ENCODE peak calls at places on chromosome 5, in four cellular contexts. J is HCT116, L is AG04449, S is ovary. T is an unnamed sample.

GRCh38 chr5:137245438-137245837 is 253.7 kb downstream of the SPOCK1 start:
- DNase-seq in J (no peak), L (no peak), S (no peak), T (no peak)

GRCh38 chr5:108747111-108748009 is at the start of gene FER:
- DNase-seq in J (peak; percentile 75), L (no peak), S (no peak), T (peak; percentile 26)

GRCh38 chr5:62042007-62042406 is 264.0 kb upstream of the KIF2A start:
- DNase-seq in J (no peak), L (no peak), S (no peak), T (no peak)

GRCh38 chr5:1187234-1187949 is 14.0 kb upstream of the SLC6A19 start:
- DNase-seq in J (no peak), L (no peak), S (no peak), T (no peak)

GRCh38 chr5:125042243-125042887 is 295.9 kb upstream of the ZNF608 start:
- DNase-seq in J (no peak), L (no peak), S (no peak), T (no peak)

GRCh38 chr5:89309268-89309667 is 426.3 kb upstream of the MEF2C start:
- DNase-seq in J (no peak), L (no peak), S (no peak), T (no peak)

GRCh38 chr5:42005561-42006153 is 80.6 kb downstream of the FBXO4 start:
- DNase-seq in J (peak; percentile 13), L (no peak), S (no peak), T (no peak)

GRCh38 chr5:82586176-82586575 is 308.0 kb upstream of the RPS23 start:
- DNase-seq in J (no peak), L (no peak), S (no peak), T (no peak)

GRCh38 chr5:98781520-98781919 is 8.1 kb downstream of the RGMB start:
- DNase-seq in J (no peak), L (no peak), S (no peak), T (no peak)

GRCh38 chr5:179118756-179119414 is 58.7 kb downstream of the ZNF354C start:
- DNase-seq in J (no peak), L (no peak), S (no peak), T (no peak)

GRCh38 chr5:83035373-83036170 is 41.6 kb downstream of the TMEM167A start:
- DNase-seq in J (no peak), L (no peak), S (no peak), T (peak; percentile 64)

GRCh38 chr5:62931551-62931950 is 352.9 kb downstream of the LRRC70 start:
- DNase-seq in J (no peak), L (no peak), S (no peak), T (no peak)

GRCh38 chr5:149777382-149777781 is 47.3 kb downstream of the PPARGC1B start:
- DNase-seq in J (no peak), L (no peak), S (no peak), T (no peak)

GRCh38 chr5:149773245-149774095 is 43.4 kb downstream of the PPARGC1B start:
- DNase-seq in J (no peak), L (no peak), S (no peak), T (no peak)

GRCh38 chr5:149776376-149777305 is 46.5 kb downstream of the PPARGC1B start:
- DNase-seq in J (no peak), L (no peak), S (no peak), T (no peak)

GRCh38 chr5:149779071-149779470 is 49.0 kb downstream of the PPARGC1B start:
- DNase-seq in J (no peak), L (no peak), S (no peak), T (no peak)

DNA sequence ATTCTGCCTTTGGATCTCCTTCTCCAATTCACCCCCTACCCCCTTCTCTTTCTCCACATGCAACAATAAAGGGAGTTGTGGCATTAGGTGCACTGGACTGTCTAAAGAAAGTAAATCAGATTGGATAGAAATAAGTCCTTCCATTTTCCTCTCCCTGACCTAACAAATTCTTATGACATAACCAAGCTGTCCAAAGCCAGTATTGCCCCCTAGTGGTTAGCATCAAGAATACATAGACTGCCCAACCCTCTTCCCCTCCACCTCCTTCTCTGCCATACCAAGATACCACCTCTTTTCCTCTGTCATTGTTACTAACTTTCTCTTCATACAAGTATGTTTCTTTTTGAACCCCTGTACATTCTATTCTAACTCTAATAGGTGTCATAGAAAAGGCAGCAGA is 45.7 kb downstream of the PPARGC1B start:
- DNase-seq in J (peak; percentile 54), L (no peak), S (no peak), T (no peak)
- TF ChIP-seq CTCF in J (peak; percentile 74), L (peak; percentile 4), S (no peak), T (no peak)

DNA sequence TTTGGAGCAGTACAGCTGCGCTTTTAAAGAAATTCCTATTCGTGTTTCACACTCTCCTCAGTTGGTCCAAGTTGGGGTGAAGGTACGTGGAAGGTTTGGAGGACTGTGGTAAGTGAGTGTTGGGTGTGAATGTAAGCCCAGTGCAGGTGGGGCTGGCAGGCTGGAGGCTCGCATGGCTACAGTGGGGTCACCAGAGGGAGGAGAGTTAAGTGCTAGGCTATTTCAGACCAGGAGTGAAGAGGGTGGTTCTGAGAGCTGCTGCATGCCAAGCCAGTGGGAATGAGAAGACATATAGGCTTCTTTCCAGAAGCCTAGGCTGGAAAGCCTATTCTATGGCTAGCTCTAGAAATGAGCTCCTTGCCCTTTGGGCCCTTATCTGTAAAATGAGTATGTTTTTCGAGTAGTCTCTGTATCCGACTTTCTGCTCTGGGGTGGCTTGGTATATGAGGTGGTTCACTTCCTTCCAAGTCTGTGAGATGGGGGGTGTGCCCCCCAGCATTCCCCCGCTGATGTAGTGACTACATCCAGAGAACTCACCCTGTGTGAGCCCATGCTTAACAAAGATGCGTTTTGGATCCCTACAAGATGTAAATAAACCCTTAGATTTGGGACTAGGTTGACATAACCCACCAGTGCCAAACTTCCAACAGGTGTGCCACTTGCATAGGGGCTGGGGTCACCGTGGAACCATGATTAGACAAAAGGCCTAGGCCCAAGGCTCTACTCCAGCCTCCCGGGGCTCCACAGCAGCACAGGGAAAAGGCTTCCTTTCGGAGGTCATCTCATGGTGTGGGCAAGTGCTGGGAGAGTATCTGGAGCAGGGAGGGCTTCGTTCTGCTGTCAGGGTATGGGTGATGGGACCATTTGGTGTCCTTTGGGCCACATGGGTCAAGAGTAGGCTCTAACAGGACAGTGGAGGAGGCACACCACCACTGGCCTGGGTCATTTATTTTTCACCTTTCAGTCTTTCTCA is 2.6 kb downstream of the TCF7 start:
- DNase-seq in J (no peak), L (no peak), S (no peak), T (no peak)
- TF ChIP-seq CTCF in J (no peak), L (no peak), S (no peak), T (no peak)

GRCh38 chr5:27129926-27130325 is 91.5 kb upstream of the CDH9 start:
- DNase-seq in J (no peak), L (no peak), S (no peak), T (no peak)

GRCh38 chr5:27125856-27126255 is 87.5 kb upstream of the CDH9 start:
- DNase-seq in J (no peak), L (no peak), S (no peak), T (no peak)

GRCh38 chr5:27130587-27130986 is 92.2 kb upstream of the CDH9 start:
- DNase-seq in J (no peak), L (no peak), S (no peak), T (no peak)

GRCh38 chr5:27124590-27124989 is 86.2 kb upstream of the CDH9 start:
- DNase-seq in J (no peak), L (no peak), S (no peak), T (no peak)
- TF ChIP-seq CTCF in J (no peak), L (peak; percentile 21), S (no peak), T (no peak)

GRCh38 chr5:120817044-120817985 is 353.2 kb downstream of the PRR16 start:
- DNase-seq in J (no peak), L (no peak), S (no peak), T (no peak)
- TF ChIP-seq CTCF in J (peak; percentile 64), L (peak; percentile 40), S (no peak), T (no peak)

GRCh38 chr5:105304859-105305258 is 1742.3 kb upstream of the NUDT12 start:
- DNase-seq in J (no peak), L (no peak), S (no peak), T (no peak)
- TF ChIP-seq CTCF in J (peak; percentile 45), L (no peak), S (no peak), T (no peak)

GRCh38 chr5:93681432-93681831 is 60.0 kb downstream of the POU5F2 start:
- DNase-seq in J (no peak), L (no peak), S (no peak), T (no peak)
- TF ChIP-seq CTCF in J (peak; percentile 57), L (no peak), S (no peak), T (no peak)